ENCODE peak calls at places on chromosomes 3 and 15, in eight cellular contexts. One of them, this sample, is unnamed.

GRCh38 chr15:41689834-41690233 is 29.6 kb downstream of the MGA start:
- DNase-seq in lung microvascular endothelial cell: no peak
- DNase-seq in RCC 7860: no peak
- DNase-seq in Peyer's patch: no peak
- DNase-seq in endodermal cell: no peak
- DNase-seq in GM23248: peak
- DNase-seq in SIG-M5: no peak
- DNase-seq in midbrain: no peak
- DNase-seq in this sample: no peak

GRCh38 chr15:36458406-36458805 is 121.0 kb upstream of the CDIN1 start:
- DNase-seq in lung microvascular endothelial cell: no peak
- DNase-seq in RCC 7860: no peak
- DNase-seq in Peyer's patch: no peak
- DNase-seq in endodermal cell: no peak
- DNase-seq in GM23248: no peak
- DNase-seq in SIG-M5: no peak
- DNase-seq in midbrain: no peak
- DNase-seq in this sample: peak

GRCh38 chr3:136249091-136249490 is 1.0 kb upstream of the PCCB start:
- DNase-seq in lung microvascular endothelial cell: no peak
- DNase-seq in RCC 7860: no peak
- DNase-seq in Peyer's patch: no peak
- DNase-seq in endodermal cell: no peak
- DNase-seq in GM23248: no peak
- DNase-seq in SIG-M5: no peak
- DNase-seq in midbrain: no peak
- DNase-seq in this sample: no peak

GRCh38 chr15:101006931-101007687 is 88.0 kb downstream of the LRRK1 start:
- DNase-seq in lung microvascular endothelial cell: peak
- DNase-seq in RCC 7860: peak
- DNase-seq in Peyer's patch: peak
- DNase-seq in endodermal cell: peak
- DNase-seq in GM23248: peak
- DNase-seq in SIG-M5: no peak
- DNase-seq in midbrain: peak
- DNase-seq in this sample: peak

GRCh38 chr15:88401269-88401971 is 65.8 kb downstream of the MRPL46 start:
- DNase-seq in lung microvascular endothelial cell: no peak
- DNase-seq in RCC 7860: no peak
- DNase-seq in Peyer's patch: no peak
- DNase-seq in endodermal cell: no peak
- DNase-seq in GM23248: no peak
- DNase-seq in SIG-M5: no peak
- DNase-seq in midbrain: no peak
- DNase-seq in this sample: peak

GRCh38 chr15:67133738-67134576 is 68.6 kb downstream of the SMAD3 start:
- DNase-seq in lung microvascular endothelial cell: peak
- DNase-seq in RCC 7860: peak
- DNase-seq in Peyer's patch: peak
- DNase-seq in endodermal cell: no peak
- DNase-seq in GM23248: peak
- DNase-seq in SIG-M5: no peak
- DNase-seq in midbrain: no peak
- DNase-seq in this sample: no peak

GRCh38 chr3:140733623-140734022 is 55.8 kb downstream of the TRIM42 start:
- DNase-seq in lung microvascular endothelial cell: no peak
- DNase-seq in RCC 7860: no peak
- DNase-seq in Peyer's patch: no peak
- DNase-seq in endodermal cell: no peak
- DNase-seq in GM23248: no peak
- DNase-seq in SIG-M5: no peak
- DNase-seq in midbrain: no peak
- DNase-seq in this sample: no peak

GRCh38 chr3:82800248-82800647 is 1038.8 kb upstream of the GBE1 start:
- DNase-seq in lung microvascular endothelial cell: no peak
- DNase-seq in RCC 7860: no peak
- DNase-seq in Peyer's patch: no peak
- DNase-seq in endodermal cell: no peak
- DNase-seq in GM23248: no peak
- DNase-seq in SIG-M5: no peak
- DNase-seq in midbrain: no peak
- DNase-seq in this sample: no peak

GRCh38 chr3:127525373-127525772 is 65.2 kb downstream of the TPRA1 start:
- DNase-seq in lung microvascular endothelial cell: no peak
- DNase-seq in RCC 7860: peak
- DNase-seq in Peyer's patch: no peak
- DNase-seq in endodermal cell: peak
- DNase-seq in GM23248: peak
- DNase-seq in SIG-M5: no peak
- DNase-seq in midbrain: no peak
- DNase-seq in this sample: peak

GRCh38 chr15:85407421-85408269 is 27.2 kb downstream of the AKAP13 start:
- DNase-seq in lung microvascular endothelial cell: peak
- DNase-seq in RCC 7860: peak
- DNase-seq in Peyer's patch: no peak
- DNase-seq in endodermal cell: no peak
- DNase-seq in GM23248: peak
- DNase-seq in SIG-M5: no peak
- DNase-seq in midbrain: no peak
- DNase-seq in this sample: no peak

GRCh38 chr3:192887701-192888100 is 30.0 kb downstream of the MB21D2 start:
- DNase-seq in lung microvascular endothelial cell: no peak
- DNase-seq in RCC 7860: peak
- DNase-seq in Peyer's patch: no peak
- DNase-seq in endodermal cell: peak
- DNase-seq in GM23248: no peak
- DNase-seq in SIG-M5: no peak
- DNase-seq in midbrain: no peak
- DNase-seq in this sample: no peak